ENCODE peak calls at places on chromosomes 12 and 14, in eight cellular contexts. L is stimulated activated CD4-positive, alpha-beta T cell treated with anti-CD3 and anti-CD28 coated beads, Interleukin-2, amount 100 ng/mL, for 48 hours; P is WTC11; H is KBM-7; R is central memory CD8-positive, alpha-beta T cell; X is nephron progenitor cell; S is GM20000; N is Calu3. O is an unnamed sample.

GRCh38 chr12:82694970-82695369 is 8.3 kb downstream of the TMTC2 start:
- DNase-seq in H (no peak), N (no peak), S (no peak), R (no peak), X (no peak), L (no peak), P (no peak), O (no peak)

GRCh38 chr12:3203713-3204112 is 126.5 kb downstream of the TSPAN9 start:
- DNase-seq in N (no peak), R (no peak), P (no peak), H (no peak), L (no peak), S (no peak), X (no peak), O (no peak)

GRCh38 chr14:64423987-64424386 is 35.8 kb downstream of the MTHFD1 start:
- DNase-seq in P (no peak), R (no peak), X (no peak), H (no peak), S (no peak), N (no peak), L (no peak), O (no peak)

GRCh38 chr12:113852695-113853490 is 113.2 kb downstream of the RBM19 start:
- DNase-seq in L (no peak), H (peak), S (no peak), P (no peak), X (no peak), N (no peak), R (no peak), O (no peak)

GRCh38 chr14:89422181-89422951 is 5.3 kb upstream of the FOXN3 start:
- DNase-seq in L (peak), N (peak), X (no peak), R (no peak), S (no peak), P (no peak), H (no peak), O (no peak)

GRCh38 chr14:61565181-61565580 is 130.1 kb upstream of the HIF1A start:
- DNase-seq in R (no peak), L (no peak), X (no peak), S (no peak), N (no peak), P (no peak), H (no peak), O (no peak)

GRCh38 chr14:97442363-97442762 is 645.2 kb downstream of the VRK1 start:
- DNase-seq in R (no peak), H (no peak), P (no peak), X (no peak), L (no peak), S (no peak), N (no peak), O (no peak)

GRCh38 chr14:92655372-92655771 is 93.1 kb downstream of the LGMN start:
- DNase-seq in X (no peak), R (no peak), S (no peak), L (no peak), P (no peak), H (no peak), N (no peak), O (no peak)

GRCh38 chr14:68468437-68469207 is 324.2 kb downstream of the ZFP36L1 start:
- DNase-seq in H (no peak), S (no peak), P (no peak), L (peak), X (no peak), R (no peak), N (peak), O (no peak)

GRCh38 chr12:112841891-112842290 is 50.3 kb downstream of the RPH3A start:
- DNase-seq in P (no peak), X (no peak), L (no peak), N (no peak), S (no peak), R (no peak), H (no peak), O (no peak)

GRCh38 chr12:19779393-19780056 is 340.2 kb downstream of the AEBP2 start:
- DNase-seq in R (no peak), L (no peak), N (no peak), X (peak), H (no peak), S (no peak), P (peak), O (no peak)

GRCh38 chr12:104464899-104465298 is 8.2 kb downstream of the CHST11 start:
- DNase-seq in S (no peak), R (no peak), L (no peak), N (no peak), H (no peak), P (no peak), X (no peak), O (no peak)

GRCh38 chr12:117718559-117718958 is 250.2 kb downstream of the KSR2 start:
- DNase-seq in R (no peak), H (no peak), P (no peak), S (no peak), X (no peak), N (no peak), L (no peak), O (no peak)

GRCh38 chr12:22765731-22766130 is 140.8 kb downstream of the ETNK1 start:
- DNase-seq in N (no peak), H (no peak), L (no peak), R (no peak), X (peak), S (no peak), P (no peak), O (no peak)

GRCh38 chr12:6821674-6822433 is at the start of gene GPR162:
- DNase-seq in H (peak), N (no peak), S (no peak), P (peak), L (no peak), R (no peak), X (peak), O (no peak)